ENCODE peak calls at places on chromosomes 1 and 21, in ten cellular contexts. N is NCI-H524; H is Jurkat, Clone E6-1; M is HS-27A; K is B cell; W is spleen; U is fibroblast of lung; Y is heart left ventricle; Z is OCI-LY7; S is GM03348. J is an unnamed sample.

GRCh38 chr1:193108471-193108870 is 3.3 kb upstream of the GLRX2 start:
- DNase-seq in N (no peak), H (no peak), M (no peak), K (no peak), W (no peak), U (no peak), Y (no peak), Z (no peak), S (no peak), J (no peak)

GRCh38 chr1:66399888-66400529 is 133.9 kb upstream of the SGIP1 start:
- DNase-seq in N (no peak), H (no peak), M (no peak), K (no peak), W (no peak), U (no peak), Y (no peak), Z (no peak), S (no peak), J (no peak)

GRCh38 chr1:187999973-188000372 is 1171.2 kb downstream of the PLA2G4A start:
- DNase-seq in N (no peak), H (no peak), M (no peak), K (no peak), W (no peak), U (peak; percentile 16), Y (no peak), Z (no peak), S (no peak), J (no peak)

GRCh38 chr1:170536924-170537551 is 5.1 kb downstream of the GORAB start:
- DNase-seq in N (no peak), H (no peak), M (no peak), K (no peak), W (no peak), U (no peak), Y (no peak), Z (no peak), S (no peak), J (no peak)

GRCh38 chr1:182910143-182910542 is 42.8 kb downstream of the SHCBP1L start:
- DNase-seq in N (no peak), H (no peak), M (no peak), K (no peak), W (no peak), U (no peak), Y (no peak), Z (no peak), S (no peak), J (no peak)

GRCh38 chr1:14795589-14795988 is 197.1 kb downstream of the KAZN start:
- DNase-seq in N (no peak), H (no peak), M (no peak), K (no peak), W (peak; percentile 30), U (no peak), Y (no peak), Z (no peak), S (no peak), J (no peak)

GRCh38 chr1:155871390-155871789 is 12.0 kb downstream of the SYT11 start:
- DNase-seq in N (peak; percentile 28), H (no peak), M (no peak), K (no peak), W (peak; percentile 77), U (peak; percentile 32), Y (peak; percentile 68), Z (no peak), S (no peak), J (no peak)

GRCh38 chr1:55214903-55215193 is 316 bp downstream of the USP24 start:
- DNase-seq in N (no peak), H (no peak), M (peak; percentile 19), K (no peak), W (no peak), U (peak; percentile 53), Y (peak; percentile 62), Z (no peak), S (peak; percentile 75), J (peak; percentile 21)

GRCh38 chr21:32360401-32360981 is 32.3 kb downstream of the URB1 start:
- DNase-seq in N (no peak), H (no peak), M (no peak), K (no peak), W (no peak), U (no peak), Y (no peak), Z (no peak), S (no peak), J (no peak)

GRCh38 chr1:203871114-203871875 is 9.9 kb downstream of the SNRPE start:
- DNase-seq in N (peak; percentile 29), H (peak; percentile 76), M (no peak), K (no peak), W (no peak), U (peak; percentile 84), Y (no peak), Z (peak; percentile 72), S (peak; percentile 84), J (no peak)

GRCh38 chr21:45055861-45056260 is 18.5 kb upstream of the ADARB1 start:
- DNase-seq in N (no peak), H (no peak), M (no peak), K (no peak), W (no peak), U (peak; percentile 23), Y (no peak), Z (no peak), S (peak; percentile 72), J (no peak)

GRCh38 chr1:25695066-25695990 is 78.7 kb downstream of the MAN1C1 start:
- DNase-seq in N (no peak), H (no peak), M (peak; percentile 39), K (no peak), W (no peak), U (peak; percentile 100), Y (peak; percentile 89), Z (no peak), S (peak; percentile 88), J (no peak)

GRCh38 chr1:15799004-15799867 is 8.2 kb downstream of the UQCRHL start:
- DNase-seq in N (no peak), H (no peak), M (peak; percentile 99), K (no peak), W (no peak), U (peak; percentile 97), Y (peak; percentile 43), Z (no peak), S (peak; percentile 97), J (no peak)

GRCh38 chr1:9836632-9836960 is 12.8 kb upstream of the CLSTN1 start:
- DNase-seq in N (no peak), H (no peak), M (no peak), K (no peak), W (peak; percentile 35), U (no peak), Y (no peak), Z (peak; percentile 41), S (no peak), J (no peak)

GRCh38 chr1:57164584-57164983 is 198.8 kb upstream of the C8B start:
- DNase-seq in N (no peak), H (no peak), M (no peak), K (no peak), W (no peak), U (no peak), Y (no peak), Z (no peak), S (no peak), J (no peak)

GRCh38 chr1:101382135-101382534 is 145.3 kb downstream of the S1PR1 start:
- DNase-seq in N (no peak), H (peak; percentile 22), M (no peak), K (no peak), W (no peak), U (no peak), Y (no peak), Z (no peak), S (no peak), J (no peak)

GRCh38 chr1:182197555-182197954 is 136.0 kb upstream of the ZNF648 start:
- DNase-seq in N (no peak), H (no peak), M (no peak), K (no peak), W (no peak), U (peak; percentile 22), Y (no peak), Z (no peak), S (no peak), J (no peak)

GRCh38 chr1:12063141-12064072 is at the start of gene TNFRSF8:
- DNase-seq in N (no peak), H (peak; percentile 76), M (no peak), K (no peak), W (no peak), U (peak; percentile 20), Y (no peak), Z (no peak), S (peak; percentile 30), J (no peak)

GRCh38 chr1:72063364-72063763 is 219.0 kb downstream of the NEGR1 start:
- DNase-seq in N (no peak), H (no peak), M (no peak), K (no peak), W (no peak), U (no peak), Y (no peak), Z (no peak), S (no peak), J (no peak)

GRCh38 chr1:12166834-12167492 is at the start of gene TNFRSF1B:
- DNase-seq in N (no peak), H (no peak), M (no peak), K (peak; percentile 60), W (peak; percentile 96), U (no peak), Y (peak; percentile 85), Z (no peak), S (peak; percentile 89), J (no peak)

GRCh38 chr1:151961795-151962194 is 31.9 kb downstream of the S100A10 start:
- DNase-seq in N (no peak), H (no peak), M (no peak), K (no peak), W (no peak), U (no peak), Y (no peak), Z (no peak), S (no peak), J (no peak)